ENCODE peak calls at places on chromosome 7, in ten cellular contexts. D, V, G, B, M, Q, T, O, Y and F are unnamed samples.

GRCh38 chr7:26169271-26169670 is 17.3 kb downstream of the NFE2L3 start:
- DNase-seq in B (no peak), G (no peak), Y (no peak), Q (no peak), T (no peak), V (no peak), O (no peak), M (no peak), D (no peak), F (no peak)

GRCh38 chr7:142885311-142886230 is at the start of gene TRPV6:
- DNase-seq in M (no peak), B (no peak), Q (no peak), O (no peak), Y (no peak), D (no peak), V (no peak), G (no peak), T (peak), F (peak)

GRCh38 chr7:6725003-6725402 is 18.3 kb upstream of the ZNF12 start:
- DNase-seq in D (no peak), Q (no peak), V (no peak), O (no peak), T (no peak), Y (no peak), B (no peak), M (no peak), G (no peak), F (no peak)

GRCh38 chr7:140375808-140376730 is 22.3 kb downstream of the SLC37A3 start:
- DNase-seq in M (no peak), Y (no peak), G (no peak), B (no peak), O (no peak), V (no peak), T (no peak), D (no peak), Q (no peak), F (no peak)

GRCh38 chr7:19122018-19122588 is 4.7 kb upstream of the TWIST1 start:
- DNase-seq in M (peak), O (peak), T (peak), G (no peak), Q (no peak), D (peak), B (no peak), Y (no peak), V (no peak), F (peak)

GRCh38 chr7:155467846-155468821 is 10.2 kb downstream of the EN2 start:
- DNase-seq in D (no peak), G (no peak), O (no peak), B (no peak), Q (no peak), T (peak), M (no peak), V (no peak), Y (no peak), F (no peak)

GRCh38 chr7:39924122-39924521 is 25.9 kb upstream of the CDK13 start:
- DNase-seq in V (no peak), G (no peak), B (no peak), T (peak), M (no peak), Y (no peak), D (no peak), Q (no peak), O (no peak), F (no peak)

GRCh38 chr7:3722396-3722846 is 421.4 kb downstream of the SDK1 start:
- DNase-seq in G (no peak), O (peak), Q (no peak), V (peak), B (peak), Y (no peak), M (peak), D (no peak), T (peak), F (peak)

GRCh38 chr7:18778594-18778993 is 283.0 kb downstream of the HDAC9 start:
- DNase-seq in D (peak), B (no peak), Q (no peak), V (no peak), T (no peak), O (peak), Y (no peak), M (no peak), G (no peak), F (no peak)

GRCh38 chr7:102415685-102416225 is 17.6 kb upstream of the ORAI2 start:
- DNase-seq in Q (peak), T (no peak), V (no peak), B (no peak), Y (peak), M (no peak), G (no peak), D (no peak), O (no peak), F (no peak)

GRCh38 chr7:102244601-102245000 is 42.1 kb upstream of the SH2B2 start:
- DNase-seq in O (no peak), T (no peak), Q (no peak), M (no peak), D (no peak), B (no peak), G (no peak), Y (no peak), V (no peak), F (no peak)

GRCh38 chr7:133931053-133931452 is 196.1 kb upstream of the LRGUK start:
- DNase-seq in Q (no peak), G (no peak), T (no peak), O (no peak), D (no peak), B (no peak), V (no peak), M (no peak), Y (no peak), F (no peak)

GRCh38 chr7:3585826-3586225 is 284.8 kb downstream of the SDK1 start:
- DNase-seq in O (no peak), Y (no peak), M (no peak), V (no peak), G (no peak), B (no peak), Q (no peak), D (no peak), T (peak), F (no peak)

GRCh38 chr7:194257-194995 is 2.1 kb downstream of the FAM20C start:
- DNase-seq in D (peak), V (no peak), Q (no peak), G (no peak), Y (no peak), B (no peak), T (peak), M (peak), O (peak), F (peak)

GRCh38 chr7:141674702-141675101 is 27.3 kb downstream of the DENND11 start:
- DNase-seq in B (no peak), Q (no peak), T (peak), M (no peak), V (no peak), Y (no peak), O (no peak), D (no peak), G (no peak), F (peak)

GRCh38 chr7:81470084-81470723 is 299.6 kb downstream of the HGF start:
- DNase-seq in V (peak), O (peak), G (no peak), B (peak), Q (no peak), T (peak), M (peak), D (peak), Y (no peak), F (peak)

GRCh38 chr7:78334027-78334825 is 535.7 kb downstream of the PHTF2 start:
- DNase-seq in Q (no peak), V (no peak), O (no peak), B (no peak), Y (no peak), T (peak), M (no peak), D (no peak), G (no peak), F (peak)

GRCh38 chr7:73985737-73986141 is 42.2 kb upstream of the ELN start:
- DNase-seq in B (peak), O (no peak), D (no peak), T (no peak), M (no peak), Y (no peak), Q (no peak), V (no peak), G (no peak), F (no peak)

GRCh38 chr7:157302314-157302711 is 34.5 kb upstream of the DNAJB6 start:
- DNase-seq in T (peak), O (no peak), Y (peak), Q (peak), D (no peak), V (no peak), G (no peak), M (no peak), B (peak), F (peak)

GRCh38 chr7:134660961-134661376 is 14.3 kb downstream of the BPGM start:
- DNase-seq in Q (no peak), O (peak), M (peak), V (peak), T (no peak), D (peak), B (no peak), Y (no peak), G (no peak), F (peak)

GRCh38 chr7:70208236-70209063 is 610.2 kb downstream of the AUTS2 start:
- DNase-seq in Y (no peak), T (peak), G (no peak), V (no peak), Q (no peak), M (peak), D (peak), O (no peak), B (no peak), F (peak)

GRCh38 chr7:90520484-90520883 is 51.0 kb downstream of the PTTG1IP2 start:
- DNase-seq in Q (no peak), Y (no peak), B (no peak), D (peak), V (no peak), M (peak), T (peak), G (no peak), O (peak), F (peak)

GRCh38 chr7:4841007-4841784 is 20.6 kb downstream of the PAPOLB start:
- DNase-seq in B (no peak), D (no peak), Q (no peak), G (no peak), V (no peak), Y (no peak), M (no peak), T (no peak), O (no peak), F (no peak)

GRCh38 chr7:24445041-24445440 is 128.2 kb upstream of the PALS2 start:
- DNase-seq in M (no peak), Q (no peak), Y (no peak), T (no peak), V (no peak), B (no peak), G (no peak), O (no peak), D (no peak), F (peak)

GRCh38 chr7:7554021-7554432 is 12.7 kb upstream of the MIOS start:
- DNase-seq in Y (no peak), M (no peak), V (peak), O (peak), G (peak), T (no peak), B (no peak), D (peak), Q (no peak), F (peak)

GRCh38 chr7:15571303-15571878 is 9.6 kb upstream of the AGMO start:
- DNase-seq in Q (no peak), O (peak), G (no peak), D (no peak), T (no peak), Y (no peak), B (no peak), V (no peak), M (peak), F (no peak)

GRCh38 chr7:83337050-83337449 is 174.4 kb upstream of the PCLO start:
- DNase-seq in Y (no peak), B (no peak), V (no peak), D (no peak), O (no peak), G (no peak), M (no peak), Q (no peak), T (no peak), F (no peak)